ENCODE peak calls at places on chromosome 14, in four cellular contexts. S is WTC11, B is amniotic stem cell, F is cardiac muscle cell. J is an unnamed sample.

GRCh38 chr14:105487986-105488777 is 1.5 kb downstream of the CRIP1 start:
- DNase-seq in S (no peak), B (no peak), F (no peak), J (no peak)

GRCh38 chr14:68293404-68293803 is 473.8 kb downstream of the RAD51B start:
- DNase-seq in S (no peak), B (no peak), F (no peak), J (no peak)

GRCh38 chr14:35741345-35742031 is 67.6 kb downstream of the RALGAPA1 start:
- DNase-seq in S (no peak), B (no peak), F (no peak), J (no peak)

GRCh38 chr14:59213368-59214315 is 25.2 kb downstream of the DAAM1 start:
- DNase-seq in S (no peak), B (no peak), F (no peak), J (no peak)

GRCh38 chr14:89720741-89721315 is 233.7 kb downstream of the EFCAB11 start:
- DNase-seq in S (no peak), B (no peak), F (no peak), J (peak)

GRCh38 chr14:58808828-58809227 is 171.1 kb downstream of the DACT1 start:
- DNase-seq in S (no peak), B (no peak), F (no peak), J (no peak)

GRCh38 chr14:67166450-67166853 is 22.8 kb upstream of the GARIN2 start:
- DNase-seq in S (peak), B (peak), F (peak), J (no peak)

GRCh38 chr14:103880334-103880985 is 33.1 kb upstream of the PPP1R13B start:
- DNase-seq in S (no peak), B (no peak), F (no peak), J (no peak)

GRCh38 chr14:79576434-79576833 is 634.9 kb downstream of the DIO2 start:
- DNase-seq in S (no peak), B (no peak), F (no peak), J (no peak)

GRCh38 chr14:68729556-68729955 is 63.3 kb downstream of the ZFP36L1 start:
- DNase-seq in S (no peak), B (no peak), F (no peak), J (no peak)

GRCh38 chr14:72948481-72949138 is 22.3 kb downstream of the DCAF4 start:
- DNase-seq in S (peak), B (peak), F (peak), J (no peak)

GRCh38 chr14:94689218-94689984 is 77.2 kb downstream of the SERPINA3 start:
- DNase-seq in S (peak), B (peak), F (peak), J (peak)

GRCh38 chr14:61033024-61033423 is 52.0 kb downstream of the SLC38A6 start:
- DNase-seq in S (no peak), B (no peak), F (no peak), J (no peak)

GRCh38 chr14:69643430-69644200 is 32.2 kb downstream of the SUSD6 start:
- DNase-seq in S (no peak), B (no peak), F (no peak), J (no peak)

GRCh38 chr14:29798776-29799175 is 128.9 kb downstream of the PRKD1 start:
- DNase-seq in S (no peak), B (no peak), F (no peak), J (no peak)